ENCODE peak calls at places on chromosomes 6 and 20, in five cellular contexts. I is GM06990, A is MV-4-11, V is left lung, T is NCI-H2081. E is an unnamed sample.

GRCh38 chr6:76839505-76839904 is 623.8 kb downstream of the HTR1B start:
- DNase-seq in I (no peak), A (no peak), V (no peak), T (no peak), E (no peak)

GRCh38 chr6:14316911-14317535 is 199.5 kb downstream of the CD83 start:
- DNase-seq in I (no peak), A (peak), V (no peak), T (peak), E (no peak)

GRCh38 chr6:130140084-130140483 is 82.7 kb downstream of the SAMD3 start:
- DNase-seq in I (no peak), A (peak), V (no peak), T (no peak), E (no peak)

GRCh38 chr6:15449001-15449400 is 203.1 kb downstream of the JARID2 start:
- DNase-seq in I (no peak), A (no peak), V (no peak), T (no peak), E (no peak)

GRCh38 chr6:161150566-161150965 is 123.3 kb downstream of the AGPAT4 start:
- DNase-seq in I (no peak), A (no peak), V (no peak), T (no peak), E (no peak)

GRCh38 chr6:116662186-116662585 is 6.4 kb downstream of the ZUP1 start:
- DNase-seq in I (no peak), A (no peak), V (no peak), T (no peak), E (no peak)

GRCh38 chr20:47354388-47354709 is 2.1 kb downstream of the ZMYND8 start:
- DNase-seq in I (no peak), A (no peak), V (no peak), T (no peak), E (no peak)

GRCh38 chr6:45438849-45439406 is 61.2 kb upstream of the SUPT3H start:
- DNase-seq in I (no peak), A (peak), V (no peak), T (no peak), E (no peak)